ENCODE peak calls at places on chromosomes 7 and 10, in six cellular contexts. M is sigmoid colon, V is stomach, I is Panc1, B is spleen, C is transverse colon. R is an unnamed sample.

GRCh38 chr7:79810945-79811344 is 323.7 kb upstream of the GNAI1 start:
- DNase-seq in V (no peak), C (no peak), M (no peak), B (no peak), I (no peak), R (no peak)

GRCh38 chr7:155598810-155599210 is 45.7 kb upstream of the RBM33 start:
- DNase-seq in C (peak; percentile 85), B (peak; percentile 94), M (peak; percentile 84), I (peak; percentile 69), V (peak; percentile 90), R (peak; percentile 97)

GRCh38 chr7:106866298-106867281 is 1.5 kb downstream of the PIK3CG start:
- DNase-seq in I (no peak), B (no peak), M (no peak), V (no peak), C (no peak), R (peak; percentile 49)

GRCh38 chr10:55058800-55059199 is 257.8 kb upstream of the PCDH15 start:
- DNase-seq in I (no peak), C (no peak), V (no peak), B (no peak), M (no peak), R (no peak)

GRCh38 chr7:54932818-54933543 is 85.8 kb upstream of the EGFR start:
- DNase-seq in M (peak; percentile 84), I (no peak), V (peak; percentile 69), C (peak; percentile 63), B (peak; percentile 79), R (peak; percentile 91)

GRCh38 chr7:15291707-15292106 is 270.1 kb downstream of the AGMO start:
- DNase-seq in B (no peak), I (no peak), M (no peak), C (no peak), V (no peak), R (no peak)

GRCh38 chr7:604884-605531 is 85.4 kb upstream of the PDGFA start:
- DNase-seq in V (no peak), C (no peak), I (no peak), B (peak; percentile 84), M (no peak), R (no peak)

GRCh38 chr10:62043493-62043938 is 142.0 kb downstream of the ARID5B start:
- DNase-seq in M (no peak), I (no peak), C (no peak), V (no peak), B (no peak), R (no peak)

GRCh38 chr7:50857804-50858203 is 75.1 kb upstream of the GRB10 start:
- DNase-seq in B (no peak), C (no peak), M (no peak), I (no peak), V (no peak), R (no peak)

GRCh38 chr7:81029523-81029922 is 110.7 kb upstream of the SEMA3C start:
- DNase-seq in V (no peak), I (no peak), M (no peak), B (no peak), C (no peak), R (no peak)

GRCh38 chr10:86282664-86283465 is 83.7 kb downstream of the GRID1 start:
- DNase-seq in B (peak; percentile 49), C (no peak), V (peak; percentile 9), I (no peak), M (peak; percentile 25), R (no peak)

GRCh38 chr10:114239117-114239993 is at the start of gene VWA2:
- DNase-seq in V (peak; percentile 76), B (peak; percentile 82), I (no peak), C (peak; percentile 57), M (no peak), R (peak; percentile 91)

GRCh38 chr10:71103969-71104368 is 108.4 kb upstream of the UNC5B start:
- DNase-seq in V (no peak), C (no peak), B (no peak), I (no peak), M (no peak), R (no peak)

GRCh38 chr10:116877391-116877790 is 28.1 kb downstream of the ENO4 start:
- DNase-seq in M (no peak), I (no peak), C (no peak), B (no peak), V (no peak), R (no peak)

GRCh38 chr10:29081971-29082699 is 206.7 kb upstream of the LYZL1 start:
- DNase-seq in C (no peak), M (no peak), I (no peak), V (no peak), B (no peak), R (no peak)

GRCh38 chr7:68679456-68680234 is 918.6 kb upstream of the AUTS2 start:
- DNase-seq in B (no peak), C (no peak), V (no peak), I (no peak), M (no peak), R (no peak)

GRCh38 chr10:101579516-101579870 is 8.6 kb downstream of the POLL start:
- DNase-seq in V (no peak), C (no peak), M (no peak), B (no peak), I (no peak), R (no peak)

GRCh38 chr7:778968-779451 is 51.9 kb upstream of the PRKAR1B start:
- DNase-seq in I (no peak), V (no peak), C (no peak), B (peak; percentile 73), M (no peak), R (no peak)

GRCh38 chr7:21358640-21359039 is 69.2 kb upstream of the SP4 start:
- DNase-seq in M (no peak), C (no peak), V (no peak), I (no peak), B (no peak), R (no peak)

DNA sequence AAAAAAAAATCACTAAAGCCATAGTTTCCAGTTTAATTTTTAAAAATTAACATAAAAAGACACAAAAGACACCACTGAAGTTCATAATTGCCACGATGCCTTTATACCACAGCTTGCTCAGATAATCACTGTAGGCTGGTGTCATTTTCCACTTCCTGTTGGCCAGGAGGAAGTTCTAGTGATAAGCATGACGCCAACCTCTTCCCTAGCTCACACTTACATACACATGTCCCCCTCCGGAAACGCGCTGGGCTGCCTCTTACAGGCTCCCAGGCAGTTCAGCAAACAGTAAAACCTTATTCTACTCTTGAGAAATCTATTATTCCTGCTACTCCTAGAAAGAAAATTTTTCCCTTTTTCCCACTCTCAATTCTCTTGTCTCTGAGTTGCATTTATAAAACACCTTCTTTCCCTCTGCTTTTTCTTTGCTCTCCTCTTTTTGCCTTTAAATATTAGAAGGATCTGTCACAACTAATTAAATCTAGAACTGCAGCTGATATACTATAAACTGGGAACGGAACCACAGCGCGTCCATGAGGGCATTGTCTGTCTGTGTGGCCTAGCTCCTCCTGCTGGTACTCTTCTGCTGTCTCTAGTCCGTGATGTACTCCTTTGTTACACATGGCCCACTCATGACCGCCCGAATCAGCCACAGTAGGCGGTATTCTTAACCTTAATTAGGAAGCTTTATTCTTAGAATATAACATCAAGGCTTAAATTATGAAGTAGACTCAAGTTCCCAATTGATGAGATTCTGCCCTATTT is 664.9 kb downstream of the CNTNAP2 start:
- DNase-seq in V (no peak), I (no peak), C (no peak), B (no peak), M (no peak), R (no peak)
- TF ChIP-seq CTCF in V (no peak), I (no peak), C (no peak), B (no peak), M (no peak), R (no peak)

DNA sequence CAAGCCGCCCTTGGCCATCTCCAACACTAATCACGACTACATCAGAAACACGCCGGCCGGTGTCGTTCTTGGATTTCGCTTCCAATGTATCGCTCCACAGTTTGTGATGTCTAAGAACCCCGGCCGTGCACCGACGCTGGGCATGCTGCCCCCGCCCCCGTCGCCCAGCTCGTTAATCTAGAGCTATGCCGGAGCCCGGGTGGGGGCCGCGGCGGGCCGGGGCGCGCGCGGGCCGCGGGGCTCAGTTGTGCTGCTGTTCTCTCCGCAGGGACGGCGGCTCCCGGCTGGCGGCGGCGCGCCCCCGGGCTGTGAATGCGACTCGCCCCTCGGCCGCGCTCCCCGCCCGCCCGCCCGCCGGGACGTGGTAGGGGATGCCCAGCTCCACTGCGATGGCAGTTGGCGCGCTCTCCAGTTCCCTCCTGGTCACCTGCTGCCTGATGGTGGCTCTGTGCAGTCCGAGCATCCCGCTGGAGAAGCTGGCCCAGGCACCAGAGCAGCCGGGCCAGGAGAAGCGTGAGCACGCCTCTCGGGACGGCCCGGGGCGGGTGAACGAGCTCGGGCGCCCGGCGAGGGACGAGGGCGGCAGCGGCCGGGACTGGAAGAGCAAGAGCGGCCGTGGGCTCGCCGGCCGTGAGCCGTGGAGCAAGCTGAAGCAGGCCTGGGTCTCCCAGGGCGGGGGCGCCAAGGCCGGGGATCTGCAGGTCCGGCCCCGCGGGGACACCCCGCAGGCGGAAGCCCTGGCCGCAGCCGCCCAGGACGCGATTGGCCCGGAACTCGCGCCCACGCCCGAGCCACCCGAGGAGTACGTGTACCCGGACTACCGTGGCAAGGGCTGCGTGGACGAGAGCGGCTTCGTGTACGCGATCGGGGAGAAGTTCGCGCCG is 1.9 kb downstream of the VWC2 start:
- DNase-seq in V (no peak), C (peak; percentile 11), M (no peak), B (peak; percentile 75), I (no peak), R (peak; percentile 86)
- H3K4me3 ChIP-seq in V (peak overlapping the region; percentile 44), C (peak overlapping the region; percentile 33), M (peak overlapping the region; percentile 49), B (no peak overlapping the region), I (no peak overlapping the region), R (peak overlapping the region; percentile 44)

GRCh38 chr7:75950111-75950681 is 35.2 kb downstream of the POR start:
- DNase-seq in M (no peak), B (no peak), I (no peak), C (no peak), V (no peak), R (no peak)

GRCh38 chr7:75953431-75953830 is 38.5 kb downstream of the POR start:
- DNase-seq in I (no peak), M (no peak), V (no peak), C (no peak), B (no peak), R (no peak)

GRCh38 chr7:75948179-75948578 is 33.2 kb downstream of the POR start:
- DNase-seq in B (no peak), M (no peak), C (no peak), V (no peak), I (no peak), R (no peak)

GRCh38 chr7:75953918-75954317 is 39.0 kb downstream of the POR start:
- DNase-seq in V (no peak), B (no peak), I (no peak), M (no peak), C (no peak), R (no peak)

GRCh38 chr7:75951506-75951905 is 36.6 kb downstream of the POR start:
- DNase-seq in B (peak; percentile 83), M (no peak), I (no peak), C (no peak), V (no peak), R (peak; percentile 80)
- TF ChIP-seq POLR2AphosphoS5 in B (peak; percentile 25), M (no peak), I (no peak), C (no peak), V (peak; percentile 60), R (peak; percentile 92)

DNA sequence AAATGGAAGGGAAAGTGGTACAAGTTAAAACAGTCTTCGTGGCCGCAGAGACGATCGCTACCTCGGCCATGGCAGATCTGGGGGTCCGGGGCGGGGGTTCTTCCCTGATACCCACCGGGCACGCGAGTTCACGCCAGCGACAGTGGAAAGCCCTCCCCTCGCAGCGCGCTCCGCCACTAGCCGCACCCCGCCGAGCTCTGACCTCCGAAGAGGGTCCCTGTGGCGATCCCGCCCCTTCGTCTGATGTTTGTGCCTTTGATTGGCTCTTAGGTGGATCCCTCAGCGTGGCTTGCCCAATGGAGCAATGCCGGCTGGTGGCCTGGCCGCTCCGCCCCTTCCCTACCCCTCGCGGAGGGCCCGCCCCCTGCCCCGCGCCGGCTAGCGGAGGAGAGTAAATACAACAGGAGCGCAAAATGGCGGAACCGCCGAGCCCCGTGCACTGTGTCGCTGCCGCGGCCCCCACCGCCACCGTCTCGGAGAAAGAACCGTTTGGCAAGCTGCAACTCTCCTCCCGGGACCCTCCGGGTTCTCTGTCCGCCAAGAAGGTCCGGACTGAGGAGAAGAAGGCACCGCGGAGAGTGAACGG is at the start of gene RSBN1L:
- DNase-seq in B (peak; percentile 99), C (peak; percentile 99), M (peak; percentile 99), I (peak; percentile 92), V (peak; percentile 99), R (peak; percentile 99)
- TF ChIP-seq CTCF in B (peak; percentile 45), C (peak; percentile 26), M (no peak), I (no peak), V (no peak), R (peak; percentile 28)